ENCODE peak calls at places on chromosomes 3 and 15, in eight cellular contexts. E, O, K, D, H, T, C and G are unnamed samples.

GRCh38 chr3:63353383-63353782 is 75.3 kb downstream of the SYNPR start:
- DNase-seq in E (no peak), O (no peak), K (no peak), D (no peak), H (peak), T (no peak), C (peak), G (no peak)

GRCh38 chr15:100740105-100740504 is 137.7 kb downstream of the ASB7 start:
- DNase-seq in E (no peak), O (no peak), K (no peak), D (peak), H (no peak), T (no peak), C (peak), G (no peak)

GRCh38 chr3:169548194-169548593 is 115.3 kb downstream of the MECOM start:
- DNase-seq in E (no peak), O (no peak), K (no peak), D (no peak), H (no peak), T (no peak), C (no peak), G (no peak)

GRCh38 chr15:46304320-46304719 is 669.5 kb downstream of the SQOR start:
- DNase-seq in E (no peak), O (no peak), K (no peak), D (no peak), H (no peak), T (no peak), C (no peak), G (no peak)

GRCh38 chr3:185823280-185824044 is 1.4 kb downstream of the IGF2BP2 start:
- DNase-seq in E (peak), O (no peak), K (peak), D (no peak), H (no peak), T (peak), C (peak), G (no peak)

GRCh38 chr15:58467121-58467721 is 35.4 kb downstream of the LIPC start:
- DNase-seq in E (no peak), O (no peak), K (no peak), D (no peak), H (no peak), T (no peak), C (no peak), G (peak)

GRCh38 chr15:78131295-78132021 is at the start of gene CIB2:
- DNase-seq in E (peak), O (no peak), K (peak), D (peak), H (no peak), T (peak), C (peak), G (no peak)

GRCh38 chr15:31298707-31299172 is 27.9 kb upstream of the KLF13 start:
- DNase-seq in E (no peak), O (no peak), K (peak), D (no peak), H (no peak), T (peak), C (no peak), G (no peak)

GRCh38 chr15:45855907-45856579 is 221.2 kb downstream of the SQOR start:
- DNase-seq in E (no peak), O (no peak), K (no peak), D (no peak), H (peak), T (no peak), C (no peak), G (peak)

GRCh38 chr15:35043380-35044095 is 41.6 kb downstream of the NANOGP8 start:
- DNase-seq in E (no peak), O (no peak), K (no peak), D (no peak), H (no peak), T (no peak), C (no peak), G (no peak)

GRCh38 chr15:88803241-88803919 is at the start of gene ACAN:
- DNase-seq in E (no peak), O (no peak), K (no peak), D (no peak), H (no peak), T (no peak), C (no peak), G (no peak)

GRCh38 chr3:62553811-62554210 is 180.5 kb upstream of the FEZF2 start:
- DNase-seq in E (no peak), O (no peak), K (no peak), D (no peak), H (no peak), T (no peak), C (no peak), G (no peak)

GRCh38 chr15:89132611-89133242 is 44.5 kb downstream of the ABHD2 start:
- DNase-seq in E (no peak), O (no peak), K (no peak), D (no peak), H (no peak), T (no peak), C (no peak), G (no peak)

GRCh38 chr3:172203522-172204258 is 164.3 kb downstream of the FNDC3B start:
- DNase-seq in E (no peak), O (no peak), K (no peak), D (no peak), H (no peak), T (no peak), C (no peak), G (no peak)

GRCh38 chr3:160278210-160278609 is 53.0 kb downstream of the C3orf80 start:
- DNase-seq in E (no peak), O (no peak), K (no peak), D (no peak), H (no peak), T (no peak), C (no peak), G (no peak)

GRCh38 chr15:79572691-79573340 is 140.7 kb downstream of the MINAR1 start:
- DNase-seq in E (no peak), O (no peak), K (no peak), D (no peak), H (no peak), T (no peak), C (no peak), G (no peak)

GRCh38 chr3:8436667-8437287 is 64.8 kb upstream of the LMCD1 start:
- DNase-seq in E (no peak), O (no peak), K (no peak), D (no peak), H (no peak), T (no peak), C (no peak), G (no peak)

GRCh38 chr3:16203671-16204629 is 29.5 kb downstream of the GALNT15 start:
- DNase-seq in E (no peak), O (no peak), K (no peak), D (no peak), H (no peak), T (no peak), C (no peak), G (no peak)

GRCh38 chr15:63048115-63048985 is 5.8 kb downstream of the TPM1 start:
- DNase-seq in E (peak), O (peak), K (peak), D (peak), H (peak), T (peak), C (peak), G (no peak)

GRCh38 chr3:53715815-53716483 is 130.3 kb downstream of the CHDH start:
- DNase-seq in E (no peak), O (no peak), K (no peak), D (no peak), H (peak), T (no peak), C (no peak), G (no peak)

GRCh38 chr15:57281357-57281756 is 94.9 kb upstream of the CGNL1 start:
- DNase-seq in E (no peak), O (no peak), K (no peak), D (no peak), H (no peak), T (no peak), C (no peak), G (no peak)

GRCh38 chr15:94845391-94845718 is 614.0 kb downstream of the MCTP2 start:
- DNase-seq in E (no peak), O (no peak), K (no peak), D (no peak), H (no peak), T (no peak), C (no peak), G (no peak)

GRCh38 chr3:179750720-179751328 is 98.0 kb downstream of the USP13 start:
- DNase-seq in E (no peak), O (no peak), K (peak), D (no peak), H (peak), T (no peak), C (peak), G (no peak)

GRCh38 chr3:188259611-188260010 is 105.7 kb downstream of the LPP start:
- DNase-seq in E (no peak), O (no peak), K (no peak), D (no peak), H (no peak), T (no peak), C (no peak), G (no peak)

GRCh38 chr3:197027151-197027895 is 2.3 kb downstream of the MELTF start:
- DNase-seq in E (no peak), O (no peak), K (peak), D (no peak), H (no peak), T (no peak), C (peak), G (no peak)

GRCh38 chr3:13616359-13616758 is 67.4 kb downstream of the FBLN2 start:
- DNase-seq in E (no peak), O (no peak), K (no peak), D (no peak), H (no peak), T (no peak), C (peak), G (no peak)

GRCh38 chr3:115525726-115526125 is 97.6 kb upstream of the GAP43 start:
- DNase-seq in E (no peak), O (no peak), K (no peak), D (no peak), H (no peak), T (no peak), C (no peak), G (no peak)

GRCh38 chr15:71325461-71325860 is 210.2 kb downstream of the THSD4 start:
- DNase-seq in E (no peak), O (no peak), K (no peak), D (no peak), H (peak), T (no peak), C (peak), G (no peak)

GRCh38 chr3:146838221-146838620 is 233.1 kb upstream of the PLSCR5 start:
- DNase-seq in E (no peak), O (no peak), K (no peak), D (no peak), H (no peak), T (no peak), C (no peak), G (no peak)

GRCh38 chr3:152638707-152639450 is 196.1 kb upstream of the P2RY1 start:
- DNase-seq in E (no peak), O (no peak), K (no peak), D (no peak), H (no peak), T (no peak), C (no peak), G (no peak)

GRCh38 chr3:12999147-13000140 is 73.8 kb downstream of the IQSEC1 start:
- DNase-seq in E (peak), O (no peak), K (no peak), D (no peak), H (no peak), T (peak), C (no peak), G (no peak)

GRCh38 chr3:52054689-52055511 is 1.5 kb downstream of the DUSP7 start:
- DNase-seq in E (no peak), O (no peak), K (no peak), D (no peak), H (no peak), T (no peak), C (peak), G (no peak)
- TF ChIP-seq CTCF in E (peak), O (peak), K (peak), D (peak), H (peak), T (no peak), C (peak), G (peak)

DNA sequence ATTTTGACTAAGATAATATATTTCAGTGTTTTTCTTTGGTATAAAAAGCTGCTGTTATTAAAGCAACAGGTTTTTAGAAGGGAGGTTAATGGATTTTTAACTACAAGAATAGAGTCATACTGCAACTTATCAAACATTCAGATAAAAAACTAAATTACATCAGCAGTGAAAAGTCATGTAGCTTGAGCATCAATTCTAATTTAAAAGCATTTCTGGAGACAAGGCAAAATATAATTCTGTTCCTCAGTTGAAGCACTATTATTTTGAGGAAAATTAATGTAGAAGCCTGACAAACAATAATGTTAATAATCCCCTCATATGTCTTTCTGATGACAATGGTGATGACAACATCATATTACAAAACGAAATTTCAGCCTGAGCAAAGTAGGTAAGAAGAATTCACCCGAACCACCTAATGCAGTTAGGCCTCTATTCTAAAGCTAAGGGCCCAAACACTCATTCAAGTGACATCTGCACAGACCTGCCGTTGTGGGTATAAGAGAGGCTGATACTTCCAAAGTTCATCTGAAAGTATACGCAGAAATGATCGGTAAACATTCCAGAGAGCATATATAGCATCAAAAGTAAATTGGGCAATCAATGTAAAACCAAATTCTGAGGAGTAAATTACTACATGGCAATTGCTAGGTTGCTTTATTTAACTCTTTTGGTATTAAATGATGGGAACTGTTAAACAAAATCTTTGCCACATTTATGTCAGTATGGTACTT is 12.8 kb upstream of the ROBO2 start:
- DNase-seq in E (no peak), O (no peak), K (no peak), D (no peak), H (no peak), T (no peak), C (no peak), G (no peak)
- TF ChIP-seq CTCF in E (no peak), O (no peak), K (no peak), D (no peak), H (no peak), T (no peak), C (no peak), G (no peak)

GRCh38 chr3:50239649-50240048 is 3.6 kb downstream of the GNAI2 start:
- DNase-seq in E (no peak), O (no peak), K (no peak), D (no peak), H (no peak), T (no peak), C (no peak), G (no peak)

GRCh38 chr3:50237133-50237651 is 1.2 kb downstream of the GNAI2 start:
- DNase-seq in E (no peak), O (no peak), K (no peak), D (no peak), H (no peak), T (no peak), C (no peak), G (no peak)

GRCh38 chr3:50237754-50238548 is 1.9 kb downstream of the GNAI2 start:
- DNase-seq in E (peak), O (no peak), K (peak), D (no peak), H (peak), T (peak), C (peak), G (no peak)

GRCh38 chr3:50236484-50237132 is 604 bp downstream of the GNAI2 start:
- DNase-seq in E (no peak), O (no peak), K (no peak), D (no peak), H (no peak), T (no peak), C (no peak), G (no peak)

DNA sequence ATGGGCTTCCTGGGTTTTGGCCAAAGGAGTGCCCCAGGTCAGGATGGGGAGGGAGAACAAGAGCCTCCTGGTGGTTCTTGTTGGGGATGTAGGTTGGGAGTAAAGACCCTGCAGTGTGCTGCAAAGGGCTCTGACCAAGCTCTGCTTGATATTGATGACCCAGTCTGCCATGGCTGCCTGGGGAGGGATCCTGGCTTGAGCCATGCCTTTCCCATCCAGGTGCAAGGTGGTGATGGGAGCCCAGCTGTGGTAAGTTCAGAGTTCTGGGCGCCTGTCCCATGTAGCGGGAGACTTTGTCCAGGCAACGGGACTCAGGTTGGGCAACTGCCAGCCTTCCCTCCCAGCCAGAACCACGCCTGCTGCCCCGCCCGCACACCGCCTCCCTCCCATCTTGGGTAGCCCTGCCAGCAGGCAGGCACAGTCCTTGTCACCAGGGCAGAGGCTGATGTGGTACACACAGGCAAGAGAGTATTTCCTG is 2.6 kb downstream of the GNAI2 start:
- DNase-seq in E (peak), O (no peak), K (no peak), D (no peak), H (no peak), T (peak), C (no peak), G (no peak)
- TF ChIP-seq CTCF in E (no peak), O (peak), K (no peak), D (no peak), H (peak), T (no peak), C (no peak), G (no peak)

GRCh38 chr3:45001738-45002137 is 24.4 kb upstream of the CLEC3B start:
- DNase-seq in E (no peak), O (no peak), K (no peak), D (no peak), H (no peak), T (no peak), C (no peak), G (no peak)
- TF ChIP-seq CTCF in E (peak), O (no peak), K (no peak), D (peak), H (peak), T (no peak), C (no peak), G (no peak)

GRCh38 chr3:71949403-71949802 is 164.5 kb upstream of the PROK2 start:
- DNase-seq in E (no peak), O (no peak), K (no peak), D (no peak), H (no peak), T (no peak), C (no peak), G (no peak)

GRCh38 chr3:71956716-71957115 is 171.8 kb upstream of the PROK2 start:
- DNase-seq in E (no peak), O (no peak), K (no peak), D (no peak), H (peak), T (no peak), C (no peak), G (no peak)

GRCh38 chr3:71955549-71956373 is 170.8 kb upstream of the PROK2 start:
- DNase-seq in E (peak), O (peak), K (peak), D (peak), H (peak), T (peak), C (peak), G (peak)

DNA sequence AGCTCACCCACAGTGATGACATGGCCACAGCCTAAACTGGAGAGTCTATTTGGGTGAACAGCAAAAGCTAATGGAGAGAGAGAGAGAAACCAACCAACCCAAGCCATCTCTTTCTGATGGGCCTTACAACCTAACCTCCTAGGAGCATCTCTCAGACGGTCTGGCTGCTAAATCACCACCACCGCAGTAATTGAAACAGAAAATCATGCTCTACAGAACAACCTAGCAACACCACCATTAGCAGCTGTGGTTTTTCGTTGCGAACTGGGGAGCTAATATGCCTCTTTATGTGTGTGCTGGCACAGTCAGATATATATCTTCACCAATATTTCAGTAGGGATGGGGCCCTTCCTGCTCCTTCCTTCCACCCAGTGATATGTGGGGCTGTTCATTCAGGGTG is 166.9 kb upstream of the PROK2 start:
- DNase-seq in E (no peak), O (no peak), K (no peak), D (no peak), H (no peak), T (no peak), C (no peak), G (no peak)
- TF ChIP-seq CTCF in E (no peak), O (no peak), K (no peak), D (no peak), H (no peak), T (no peak), C (no peak), G (no peak)

DNA sequence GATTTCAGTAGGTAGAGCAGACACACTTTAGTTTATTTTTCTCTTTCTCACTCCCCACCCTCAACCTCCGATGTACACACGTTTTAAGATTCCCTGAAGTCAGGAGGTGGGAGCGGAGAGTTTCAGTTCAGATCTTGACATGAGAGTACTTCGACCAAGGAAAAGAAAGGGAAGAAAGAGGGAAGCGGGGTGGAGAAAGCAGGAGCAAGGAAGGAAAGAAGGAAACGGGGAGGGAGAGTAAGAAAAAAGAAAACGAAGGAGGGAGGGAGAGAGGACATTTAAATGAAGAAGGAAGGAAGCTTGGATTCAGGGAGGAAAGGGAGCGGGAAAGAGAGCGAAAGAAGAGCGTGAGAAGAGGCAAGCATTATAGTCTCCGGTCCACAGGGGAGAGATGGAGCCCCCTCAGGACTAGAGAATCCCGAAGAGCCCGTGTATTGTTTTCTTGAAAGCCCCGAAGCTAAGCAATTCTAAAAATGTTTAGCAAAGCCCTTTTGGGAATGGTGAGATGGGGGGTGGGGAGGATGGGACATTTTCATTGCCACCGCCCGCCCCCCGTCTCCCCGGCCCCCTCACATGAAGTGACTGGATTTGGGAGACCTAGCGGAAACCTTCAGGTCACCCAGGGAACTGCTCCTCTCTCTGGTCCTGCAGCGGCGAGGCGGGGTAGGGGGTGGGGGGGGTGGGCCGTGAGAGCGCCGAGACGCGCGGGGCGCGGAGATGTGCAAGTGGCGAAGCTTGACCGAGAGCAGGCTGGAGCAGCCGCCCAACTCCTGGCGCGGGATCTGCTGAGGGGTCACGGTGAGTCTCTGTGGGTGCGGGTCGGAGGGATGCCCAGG is 942 bp upstream of the MME start:
- DNase-seq in E (no peak), O (no peak), K (no peak), D (no peak), H (no peak), T (no peak), C (peak), G (no peak)
- TF ChIP-seq CTCF in E (no peak), O (no peak), K (peak), D (no peak), H (peak), T (no peak), C (no peak), G (no peak)